ENCODE peak calls at places on chromosomes 5 and 9, in four cellular contexts. One of them, this sample, is unnamed.

GRCh38 chr5:124605516-124605915 is 140.9 kb downstream of the ZNF608 start:
- DNase-seq in CD8-positive, alpha-beta T cell: no peak
- DNase-seq in body of pancreas: no peak
- DNase-seq in Karpas-422: no peak
- DNase-seq in this sample: no peak

GRCh38 chr5:30197662-30198061 is 995.8 kb upstream of the CDH6 start:
- DNase-seq in body of pancreas: no peak
- DNase-seq in Karpas-422: no peak
- DNase-seq in CD8-positive, alpha-beta T cell: no peak
- DNase-seq in this sample: no peak

GRCh38 chr5:43231977-43232376 is 40.0 kb downstream of the NIM1K start:
- DNase-seq in Karpas-422: peak; percentile 84
- DNase-seq in body of pancreas: peak; percentile 62
- DNase-seq in CD8-positive, alpha-beta T cell: no peak
- DNase-seq in this sample: no peak

GRCh38 chr5:159639590-159639989 is 276.7 kb upstream of the ADRA1B start:
- DNase-seq in Karpas-422: no peak
- DNase-seq in body of pancreas: no peak
- DNase-seq in CD8-positive, alpha-beta T cell: no peak
- DNase-seq in this sample: no peak

GRCh38 chr5:59007460-59008063 is 424.7 kb downstream of the RAB3C start:
- DNase-seq in body of pancreas: no peak
- DNase-seq in Karpas-422: peak; percentile 42
- DNase-seq in CD8-positive, alpha-beta T cell: no peak
- DNase-seq in this sample: no peak

GRCh38 chr5:93893050-93893449 is 151.7 kb upstream of the POU5F2 start:
- DNase-seq in CD8-positive, alpha-beta T cell: no peak
- DNase-seq in Karpas-422: no peak
- DNase-seq in body of pancreas: no peak
- DNase-seq in this sample: no peak

GRCh38 chr5:164898705-164899104 is 1393.3 kb downstream of the MAT2B start:
- DNase-seq in CD8-positive, alpha-beta T cell: no peak
- DNase-seq in Karpas-422: no peak
- DNase-seq in body of pancreas: no peak
- DNase-seq in this sample: no peak

GRCh38 chr5:54148062-54148461 is 162.3 kb downstream of the ARL15 start:
- DNase-seq in Karpas-422: no peak
- DNase-seq in body of pancreas: no peak
- DNase-seq in CD8-positive, alpha-beta T cell: no peak
- DNase-seq in this sample: no peak

GRCh38 chr9:16132513-16132912 is 579.7 kb downstream of the CCDC171 start:
- DNase-seq in CD8-positive, alpha-beta T cell: no peak
- DNase-seq in Karpas-422: no peak
- DNase-seq in body of pancreas: no peak
- DNase-seq in this sample: no peak

GRCh38 chr9:74645007-74645639 is 148.0 kb downstream of the RORB start:
- DNase-seq in CD8-positive, alpha-beta T cell: no peak
- DNase-seq in Karpas-422: peak; percentile 79
- DNase-seq in body of pancreas: no peak
- DNase-seq in this sample: no peak

GRCh38 chr5:85602843-85603242 is 1014.9 kb upstream of the COX7C start:
- DNase-seq in CD8-positive, alpha-beta T cell: no peak
- DNase-seq in body of pancreas: no peak
- DNase-seq in Karpas-422: no peak
- DNase-seq in this sample: no peak

GRCh38 chr5:129945031-129945430 is 40.8 kb downstream of the CHSY3 start:
- DNase-seq in Karpas-422: no peak
- DNase-seq in body of pancreas: no peak
- DNase-seq in CD8-positive, alpha-beta T cell: no peak
- DNase-seq in this sample: no peak

GRCh38 chr9:131273146-131273545 is 3.2 kb downstream of the FAM78A start:
- DNase-seq in Karpas-422: no peak
- DNase-seq in CD8-positive, alpha-beta T cell: peak; percentile 64
- DNase-seq in body of pancreas: no peak
- DNase-seq in this sample: no peak

GRCh38 chr5:168292783-168293696 is 1.6 kb downstream of the WWC1 start:
- DNase-seq in body of pancreas: no peak
- DNase-seq in CD8-positive, alpha-beta T cell: no peak
- DNase-seq in Karpas-422: peak; percentile 29
- DNase-seq in this sample: no peak

GRCh38 chr9:87606921-87607521 is 109.4 kb downstream of the DAPK1 start:
- DNase-seq in Karpas-422: no peak
- DNase-seq in body of pancreas: no peak
- DNase-seq in CD8-positive, alpha-beta T cell: no peak
- DNase-seq in this sample: no peak

GRCh38 chr5:78889759-78890158 is 95.4 kb downstream of the ARSB start:
- DNase-seq in CD8-positive, alpha-beta T cell: no peak
- DNase-seq in body of pancreas: no peak
- DNase-seq in Karpas-422: no peak
- DNase-seq in this sample: no peak

GRCh38 chr9:27181381-27181780 is 72.4 kb downstream of the TEK start:
- DNase-seq in body of pancreas: no peak
- DNase-seq in CD8-positive, alpha-beta T cell: no peak
- DNase-seq in Karpas-422: peak; percentile 27
- DNase-seq in this sample: no peak

GRCh38 chr5:142411103-142411502 is 86.3 kb upstream of the SPRY4 start:
- DNase-seq in CD8-positive, alpha-beta T cell: no peak
- DNase-seq in Karpas-422: no peak
- DNase-seq in body of pancreas: no peak
- DNase-seq in this sample: no peak

GRCh38 chr9:32502459-32502858 is 23.5 kb downstream of the RIGI start:
- DNase-seq in CD8-positive, alpha-beta T cell: no peak
- DNase-seq in body of pancreas: no peak
- DNase-seq in Karpas-422: no peak
- DNase-seq in this sample: no peak

GRCh38 chr9:93684806-93685553 is 108.6 kb downstream of the PHF2 start:
- DNase-seq in Karpas-422: no peak
- DNase-seq in CD8-positive, alpha-beta T cell: no peak
- DNase-seq in body of pancreas: no peak
- DNase-seq in this sample: peak; percentile 10

GRCh38 chr5:115494570-115495289 is 49.8 kb downstream of the FEM1C start:
- DNase-seq in Karpas-422: no peak
- DNase-seq in CD8-positive, alpha-beta T cell: no peak
- DNase-seq in body of pancreas: no peak
- DNase-seq in this sample: no peak

DNA sequence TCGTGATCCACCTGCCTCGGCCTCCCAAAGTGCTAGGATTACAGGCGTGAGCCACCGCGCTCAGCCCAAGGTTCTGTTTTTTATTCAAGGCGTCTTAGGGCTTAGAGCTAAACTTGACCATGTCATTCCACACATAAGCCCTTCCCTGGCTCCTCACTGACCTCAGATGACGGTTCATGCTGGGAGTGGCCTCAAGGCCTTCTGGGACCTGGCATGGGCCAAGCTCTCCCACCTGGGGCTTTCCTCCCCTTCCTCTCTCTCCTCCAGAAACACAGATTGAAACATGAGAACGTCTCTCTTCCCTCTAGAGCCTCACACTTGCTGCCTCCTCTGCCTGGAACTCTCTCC is 155.5 kb upstream of the IER5L start:
- DNase-seq in body of pancreas: no peak
- DNase-seq in CD8-positive, alpha-beta T cell: no peak
- DNase-seq in Karpas-422: no peak
- DNase-seq in this sample: peak; percentile 44
- H3K4me1 ChIP-seq in body of pancreas: peaks cover 36% of the 10 kb centered on the region
- H3K4me1 ChIP-seq in CD8-positive, alpha-beta T cell: peaks cover 41% of the 10 kb centered on the region
- H3K4me1 ChIP-seq in Karpas-422: peaks cover 11% of the 10 kb centered on the region
- H3K4me1 ChIP-seq in this sample: no peaks in the 10 kb centered on the region

GRCh38 chr9:129320575-129321311 is 142.7 kb upstream of the IER5L start:
- DNase-seq in body of pancreas: peak; percentile 41
- DNase-seq in Karpas-422: peak; percentile 73
- DNase-seq in CD8-positive, alpha-beta T cell: peak; percentile 75
- DNase-seq in this sample: peak; percentile 67
- H3K27ac ChIP-seq in body of pancreas: peak overlapping the region; percentile 71
- H3K27ac ChIP-seq in Karpas-422: no peak overlapping the region
- H3K27ac ChIP-seq in CD8-positive, alpha-beta T cell: no peak overlapping the region
- H3K27ac ChIP-seq in this sample: peak overlapping the region; percentile 92

GRCh38 chr5:80249876-80250275 is 6.0 kb downstream of the SERINC5 start:
- DNase-seq in Karpas-422: no peak
- DNase-seq in CD8-positive, alpha-beta T cell: no peak
- DNase-seq in body of pancreas: no peak
- DNase-seq in this sample: no peak
- H3K4me3 ChIP-seq in Karpas-422: no peak overlapping the region
- H3K4me3 ChIP-seq in CD8-positive, alpha-beta T cell: no peak overlapping the region
- H3K4me3 ChIP-seq in body of pancreas: no peak overlapping the region
- H3K4me3 ChIP-seq in this sample: no peak overlapping the region

DNA sequence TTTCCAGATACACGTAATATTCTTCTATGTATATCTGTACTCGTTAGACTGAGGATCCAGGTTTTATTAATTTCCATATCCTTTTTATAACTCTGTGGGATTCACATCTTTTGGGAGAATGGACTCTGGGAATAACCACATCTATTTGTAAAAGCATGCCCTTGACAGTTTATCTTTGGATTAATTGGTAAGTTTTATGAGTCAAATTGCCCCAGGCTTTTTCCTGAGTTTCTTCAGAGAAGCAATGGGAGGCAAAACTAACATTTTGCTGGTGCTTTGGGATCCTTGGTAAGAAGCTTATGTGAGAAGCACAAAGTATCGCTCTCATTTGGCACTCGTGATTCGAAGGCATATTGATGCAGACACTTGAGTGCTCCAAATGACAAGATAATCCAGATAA is 324.6 kb downstream of the TLE4 start:
- DNase-seq in CD8-positive, alpha-beta T cell: no peak
- DNase-seq in body of pancreas: no peak
- DNase-seq in Karpas-422: no peak
- DNase-seq in this sample: no peak
- H3K4me1 ChIP-seq in CD8-positive, alpha-beta T cell: no peaks in the 10 kb centered on the region
- H3K4me1 ChIP-seq in body of pancreas: no peaks in the 10 kb centered on the region
- H3K4me1 ChIP-seq in Karpas-422: no peaks in the 10 kb centered on the region
- H3K4me1 ChIP-seq in this sample: no peaks in the 10 kb centered on the region

DNA sequence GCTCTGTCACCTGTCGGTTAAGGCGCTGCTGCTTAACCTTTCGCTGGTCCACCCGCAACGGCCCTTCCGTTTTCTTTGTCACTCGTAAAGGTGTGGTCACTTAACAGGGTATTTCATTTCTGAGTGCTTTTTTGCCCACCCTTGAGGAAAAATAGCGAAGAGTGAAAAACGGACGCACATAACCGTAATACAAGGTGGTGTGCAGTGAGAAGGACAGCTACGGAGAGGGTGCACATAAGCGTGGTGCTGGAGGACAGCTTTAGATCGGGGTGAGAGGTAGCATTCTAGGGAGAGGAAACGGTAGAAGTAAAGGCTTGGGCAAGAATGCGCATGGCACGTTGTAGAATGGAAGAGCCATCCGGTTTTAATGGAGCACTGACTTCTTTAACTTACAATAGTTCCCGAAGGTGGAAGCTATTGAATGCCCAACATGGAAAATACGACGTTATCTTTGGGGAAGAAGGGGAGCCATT is 760 bp downstream of the CCT5 start:
- DNase-seq in body of pancreas: no peak
- DNase-seq in Karpas-422: peak; percentile 69
- DNase-seq in CD8-positive, alpha-beta T cell: no peak
- DNase-seq in this sample: no peak
- H3K27ac ChIP-seq in body of pancreas: peak overlapping the region; percentile 96
- H3K27ac ChIP-seq in Karpas-422: peak overlapping the region; percentile 91
- H3K27ac ChIP-seq in CD8-positive, alpha-beta T cell: peak overlapping the region; percentile 91
- H3K27ac ChIP-seq in this sample: peak overlapping the region; percentile 99

GRCh38 chr5:140569197-140569596 is 4.6 kb downstream of the SLC35A4 start:
- DNase-seq in Karpas-422: peak; percentile 30
- DNase-seq in body of pancreas: no peak
- DNase-seq in CD8-positive, alpha-beta T cell: no peak
- DNase-seq in this sample: no peak

GRCh38 chr5:140571105-140571504 is 6.5 kb downstream of the SLC35A4 start:
- DNase-seq in CD8-positive, alpha-beta T cell: no peak
- DNase-seq in Karpas-422: no peak
- DNase-seq in body of pancreas: no peak
- DNase-seq in this sample: no peak

GRCh38 chr5:140568664-140569063 is 4.0 kb downstream of the SLC35A4 start:
- DNase-seq in CD8-positive, alpha-beta T cell: no peak
- DNase-seq in body of pancreas: no peak
- DNase-seq in Karpas-422: peak; percentile 34
- DNase-seq in this sample: peak; percentile 21

GRCh38 chr5:140570488-140570887 is 5.9 kb downstream of the SLC35A4 start:
- DNase-seq in body of pancreas: no peak
- DNase-seq in CD8-positive, alpha-beta T cell: no peak
- DNase-seq in Karpas-422: no peak
- DNase-seq in this sample: no peak

GRCh38 chr5:140570058-140570457 is 5.4 kb downstream of the SLC35A4 start:
- DNase-seq in CD8-positive, alpha-beta T cell: no peak
- DNase-seq in Karpas-422: no peak
- DNase-seq in body of pancreas: no peak
- DNase-seq in this sample: no peak
- H3K4me3 ChIP-seq in CD8-positive, alpha-beta T cell: no peak overlapping the region
- H3K4me3 ChIP-seq in Karpas-422: no peak overlapping the region
- H3K4me3 ChIP-seq in body of pancreas: no peak overlapping the region
- H3K4me3 ChIP-seq in this sample: no peak overlapping the region

DNA sequence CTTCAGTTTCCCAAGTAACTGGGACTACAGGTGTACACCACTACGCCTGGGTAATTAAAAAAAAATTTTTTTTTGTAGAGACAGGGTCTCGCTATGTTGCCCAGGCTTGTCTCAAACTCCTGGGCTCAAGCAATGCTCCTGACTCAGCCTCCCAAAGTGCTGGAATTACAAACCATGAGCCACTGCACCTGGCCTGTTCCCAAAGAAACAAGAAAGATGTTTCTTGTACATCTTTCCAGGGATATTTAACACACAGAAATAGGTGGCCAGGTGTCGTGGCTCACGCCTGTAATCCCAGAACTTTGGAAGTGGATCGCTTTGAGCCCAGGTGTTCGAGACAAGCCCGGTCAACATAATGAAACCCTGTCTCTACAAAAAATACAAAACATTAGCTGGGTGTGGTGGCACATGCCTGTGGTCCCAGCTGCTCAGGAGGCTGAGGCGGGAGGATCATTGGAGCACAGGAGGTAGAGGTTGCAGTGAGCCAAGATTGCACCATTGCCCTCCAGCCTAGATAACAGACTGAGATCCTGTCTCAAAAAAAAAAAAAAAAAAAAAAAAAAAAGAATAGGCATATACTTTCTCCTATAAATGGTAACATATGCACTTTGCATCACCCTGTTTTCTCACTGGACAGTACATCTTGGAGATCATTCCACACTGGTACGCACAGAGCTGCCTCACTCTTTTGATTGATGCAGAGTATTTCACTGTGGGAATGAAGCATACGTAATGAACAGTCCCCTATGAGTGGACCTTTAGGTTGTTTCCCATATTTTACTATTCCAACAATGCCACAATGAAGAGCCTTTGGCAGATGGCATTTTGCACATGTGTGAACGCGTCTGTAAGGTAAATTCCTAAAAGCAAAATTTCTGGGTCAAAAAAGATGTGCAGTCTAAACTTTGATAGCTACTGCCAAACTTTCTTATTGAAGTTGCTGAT is 2.0 kb upstream of the GRHPR start:
- DNase-seq in Karpas-422: no peak
- DNase-seq in CD8-positive, alpha-beta T cell: no peak
- DNase-seq in body of pancreas: no peak
- DNase-seq in this sample: no peak
- H3K4me1 ChIP-seq in Karpas-422: peaks cover 73% of the 10 kb centered on the region
- H3K4me1 ChIP-seq in CD8-positive, alpha-beta T cell: peaks cover 21% of the 10 kb centered on the region
- H3K4me1 ChIP-seq in body of pancreas: peaks cover 46% of the 10 kb centered on the region
- H3K4me1 ChIP-seq in this sample: peaks cover 23% of the 10 kb centered on the region

This sample was measured in lung.